ENCODE peak calls at places on chromosomes 4 and X, in ten cellular contexts. W is tibial nerve, A is K562, O is A549, B is breast epithelium, L is prostate gland, V is IMR-90, C is heart left ventricle, H is NB4, K is H1. I is an unnamed sample.

GRCh38 chrX:41085105-41085882 is at the start of gene USP9X:
- DNase-seq in W (peak; percentile 76), A (peak; percentile 87), O (peak; percentile 91), B (peak; percentile 84), L (peak; percentile 86), V (peak; percentile 89), C (peak; percentile 90), H (peak; percentile 90), K (peak; percentile 72), I (peak; percentile 94)

GRCh38 chr4:19382993-19383392 is 868.7 kb upstream of the SLIT2 start:
- DNase-seq in W (no peak), A (no peak), O (no peak), B (no peak), L (no peak), V (peak; percentile 37), C (no peak), H (no peak), K (no peak), I (no peak)

GRCh38 chr4:153138736-153139135 is 65.5 kb upstream of the TRIM2 start:
- DNase-seq in W (no peak), A (no peak), O (no peak), B (no peak), L (no peak), V (no peak), C (no peak), H (peak; percentile 89), K (no peak), I (no peak)

GRCh38 chrX:100830547-100830946 is 10.4 kb downstream of the CSTF2 start:
- DNase-seq in W (no peak), A (no peak), O (no peak), B (no peak), L (no peak), V (no peak), C (no peak), H (no peak), K (no peak), I (no peak)

GRCh38 chrX:70979136-70979762 is 48.4 kb upstream of the SLC7A3 start:
- DNase-seq in W (no peak), A (peak; percentile 36), O (peak; percentile 42), B (no peak), L (no peak), V (peak; percentile 52), C (no peak), H (peak; percentile 20), K (peak; percentile 41), I (no peak)

GRCh38 chr4:94410678-94411206 is 41.0 kb upstream of the PDLIM5 start:
- DNase-seq in W (peak; percentile 64), A (no peak), O (peak; percentile 95), B (no peak), L (peak; percentile 26), V (no peak), C (peak; percentile 68), H (peak; percentile 78), K (no peak), I (no peak)

GRCh38 chr4:116005037-116005805 is 891.8 kb upstream of the NDST4 start:
- DNase-seq in W (no peak), A (no peak), O (no peak), B (no peak), L (no peak), V (no peak), C (no peak), H (no peak), K (no peak), I (no peak)

GRCh38 chr4:181687116-181687515 is 556.1 kb upstream of the TENM3 start:
- DNase-seq in W (no peak), A (no peak), O (no peak), B (no peak), L (no peak), V (peak; percentile 22), C (no peak), H (no peak), K (no peak), I (no peak)

GRCh38 chrX:101485212-101486064 is at the start of gene ARMCX4:
- DNase-seq in W (peak; percentile 13), A (no peak), O (no peak), B (peak; percentile 56), L (peak; percentile 42), V (peak; percentile 62), C (peak; percentile 49), H (no peak), K (peak; percentile 73), I (no peak)

GRCh38 chrX:56783450-56783831 is 54.4 kb downstream of the NBDY start:
- DNase-seq in W (no peak), A (no peak), O (no peak), B (no peak), L (no peak), V (peak; percentile 65), C (no peak), H (no peak), K (no peak), I (no peak)

GRCh38 chrX:112865464-112866025 is 24.9 kb upstream of the AMOT start:
- DNase-seq in W (no peak), A (no peak), O (no peak), B (no peak), L (peak; percentile 4), V (no peak), C (no peak), H (no peak), K (no peak), I (no peak)

GRCh38 chr4:52850406-52851119 is 11.6 kb upstream of the RASL11B start:
- DNase-seq in W (no peak), A (no peak), O (no peak), B (no peak), L (no peak), V (no peak), C (no peak), H (no peak), K (no peak), I (no peak)

GRCh38 chrX:103686199-103687072 is at the start of gene MORF4L2:
- DNase-seq in W (peak; percentile 77), A (peak; percentile 92), O (peak; percentile 99), B (peak; percentile 89), L (peak; percentile 92), V (peak; percentile 99), C (peak; percentile 90), H (peak; percentile 96), K (peak; percentile 62), I (no peak)

GRCh38 chr4:8314691-8315255 is 45.2 kb downstream of the HTRA3 start:
- DNase-seq in W (no peak), A (no peak), O (no peak), B (peak; percentile 35), L (no peak), V (no peak), C (no peak), H (no peak), K (peak; percentile 35), I (peak; percentile 92)

GRCh38 chrX:151694661-151695582 is at the start of gene PRRG3:
- DNase-seq in W (no peak), A (no peak), O (no peak), B (no peak), L (no peak), V (no peak), C (no peak), H (no peak), K (peak; percentile 54), I (no peak)

GRCh38 chr4:156685308-156685707 is 286.3 kb downstream of the PDGFC start:
- DNase-seq in W (no peak), A (no peak), O (no peak), B (no peak), L (no peak), V (no peak), C (no peak), H (no peak), K (no peak), I (no peak)

GRCh38 chrX:11329016-11329415 is 35.8 kb downstream of the AMELX start:
- DNase-seq in W (no peak), A (no peak), O (no peak), B (no peak), L (no peak), V (peak; percentile 7), C (no peak), H (no peak), K (no peak), I (no peak)

GRCh38 chr4:158863296-158863695 is 94.5 kb downstream of the FNIP2 start:
- DNase-seq in W (no peak), A (no peak), O (no peak), B (no peak), L (no peak), V (no peak), C (no peak), H (no peak), K (no peak), I (no peak)

DNA sequence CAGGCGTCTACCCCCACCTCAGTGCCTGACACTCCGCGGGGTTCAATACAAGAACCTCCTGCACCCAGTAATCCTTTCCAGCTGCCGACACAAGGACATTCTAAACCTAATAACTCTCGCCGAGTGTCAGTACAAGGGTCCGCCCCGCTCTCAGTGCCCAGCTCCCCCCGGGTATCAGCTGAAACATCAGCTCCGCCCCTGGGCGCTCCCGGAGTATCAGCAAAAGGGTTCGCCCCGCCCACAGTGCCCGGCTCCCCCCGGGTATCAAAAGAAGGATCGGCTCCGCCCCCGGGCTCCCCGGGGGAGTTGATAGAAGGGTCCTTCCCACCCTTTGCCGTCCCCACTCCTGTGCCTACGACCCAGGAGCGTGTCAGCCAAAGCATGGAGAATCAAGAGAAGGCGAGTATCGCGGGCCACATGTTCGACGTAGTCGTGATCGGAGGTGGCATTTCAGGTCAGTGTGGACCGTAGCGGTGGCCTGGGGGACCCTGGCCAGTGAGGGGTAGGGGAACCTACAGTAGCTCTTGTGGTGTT is at the start of gene MAOA:
- DNase-seq in W (peak; percentile 86), A (no peak), O (no peak), B (peak; percentile 54), L (peak; percentile 92), V (no peak), C (peak; percentile 59), H (no peak), K (peak; percentile 61), I (peak; percentile 94)
- TF ChIP-seq POLR2A in W (no peak), A (no peak), O (no peak), B (no peak), L (peak; percentile 70), V (no peak), C (no peak), H (no peak), K (no peak), I (peak; percentile 37)

GRCh38 chr4:2660596-2661211 is 95.4 kb downstream of the TNIP2 start:
- DNase-seq in W (no peak), A (no peak), O (no peak), B (no peak), L (peak; percentile 46), V (peak; percentile 21), C (no peak), H (no peak), K (no peak), I (no peak)
- H3K4me3 ChIP-seq in W (no peak overlapping the region), A (no peak overlapping the region), O (no peak overlapping the region), B (no peak overlapping the region), L (no peak overlapping the region), V (no peak overlapping the region), C (no peak overlapping the region), H (no peak overlapping the region), K (no peak overlapping the region), I (no peak overlapping the region)

GRCh38 chr4:75289843-75290616 is 224.2 kb downstream of the RCHY1 start:
- DNase-seq in W (no peak), A (no peak), O (peak; percentile 14), B (no peak), L (peak; percentile 60), V (no peak), C (no peak), H (peak; percentile 26), K (peak; percentile 52), I (no peak)
- TF ChIP-seq CTCF in W (no peak), A (peak; percentile 35), O (no peak), B (no peak), L (no peak), V (peak; percentile 35), C (peak; percentile 31), H (peak; percentile 12), K (peak; percentile 76), I (no peak)

GRCh38 chr4:152112116-152112515 is 351.3 kb upstream of the GATB start:
- DNase-seq in W (no peak), A (no peak), O (no peak), B (no peak), L (no peak), V (no peak), C (no peak), H (no peak), K (no peak), I (no peak)
- TF ChIP-seq POLR2A in W (no peak), A (no peak), O (no peak), B (no peak), L (no peak), V (no peak), C (no peak), H (no peak), K (no peak), I (no peak)

I was measured in vagina.